ENCODE peak calls at places on chromosomes 13 and 19, in five cellular contexts. B is uterus, R is GM12878, W is upper lobe of right lung, O is astrocyte. L is an unnamed sample.

GRCh38 chr19:14556662-14557188 is 15.1 kb downstream of the NDUFB7 start:
- DNase-seq in O (peak), B (peak), W (peak), R (no peak), L (peak)

GRCh38 chr13:74253161-74253560 is 119.0 kb upstream of the KLF12 start:
- DNase-seq in R (no peak), B (no peak), W (no peak), O (no peak), L (no peak)

GRCh38 chr13:94390881-94391280 is 88.6 kb downstream of the DCT start:
- DNase-seq in R (no peak), B (no peak), O (peak), W (no peak), L (no peak)

GRCh38 chr19:40502647-40503046 is 35.8 kb downstream of the SPTBN4 start:
- DNase-seq in R (no peak), O (no peak), W (no peak), B (no peak), L (no peak)

GRCh38 chr13:50712882-50713281 is 130.6 kb downstream of the DLEU7 start:
- DNase-seq in R (no peak), B (no peak), O (no peak), W (no peak), L (no peak)

GRCh38 chr13:63421113-63421512 is 2005.5 kb upstream of the PCDH20 start:
- DNase-seq in B (no peak), R (no peak), O (no peak), W (no peak), L (no peak)

GRCh38 chr13:43383488-43384165 is 360.2 kb downstream of the DNAJC15 start:
- DNase-seq in R (no peak), B (no peak), O (no peak), W (no peak), L (no peak)

GRCh38 chr19:34744896-34745690 is 11.1 kb downstream of the ZNF181 start:
- DNase-seq in O (no peak), R (no peak), W (no peak), B (no peak), L (no peak)

GRCh38 chr19:47272448-47273312 is 2.0 kb upstream of the INAFM1 start:
- DNase-seq in W (peak), B (no peak), R (no peak), O (peak), L (peak)

GRCh38 chr19:14361824-14362223 is 19.4 kb upstream of the ADGRE5 start:
- DNase-seq in B (no peak), W (no peak), O (no peak), R (no peak), L (no peak)

GRCh38 chr13:21242236-21242635 is 65.8 kb downstream of the MRPL57 start:
- DNase-seq in W (no peak), B (no peak), R (no peak), O (no peak), L (no peak)

GRCh38 chr13:50699874-50700663 is 143.4 kb downstream of the DLEU7 start:
- DNase-seq in O (peak), R (no peak), B (no peak), W (no peak), L (no peak)

GRCh38 chr19:54674021-54674617 is 11.3 kb downstream of the LILRB4 start:
- DNase-seq in R (no peak), W (no peak), B (no peak), O (no peak), L (no peak)

GRCh38 chr19:30228726-30229523 is 143.3 kb upstream of the ZNF536 start:
- DNase-seq in B (no peak), O (no peak), W (no peak), R (no peak), L (no peak)

GRCh38 chr19:33404506-33404905 is 31.0 kb downstream of the CEBPG start:
- DNase-seq in B (no peak), W (no peak), O (no peak), R (no peak), L (no peak)

GRCh38 chr19:532578-533484 is 1.3 kb downstream of the CDC34 start:
- DNase-seq in O (peak), R (no peak), B (peak), W (peak), L (peak)

GRCh38 chr13:39776439-39776838 is 121.0 kb downstream of the COG6 start:
- DNase-seq in O (peak), W (no peak), R (no peak), B (no peak), L (no peak)

GRCh38 chr13:48749144-48749543 is 95.4 kb downstream of the CYSLTR2 start:
- DNase-seq in O (peak), R (no peak), B (no peak), W (no peak), L (no peak)

GRCh38 chr19:6551091-6551490 is 20.3 kb downstream of the TNFSF9 start:
- DNase-seq in W (no peak), R (no peak), O (no peak), B (no peak), L (no peak)

GRCh38 chr19:31356587-31357314 is 7.5 kb upstream of the TSHZ3 start:
- DNase-seq in B (no peak), O (no peak), R (no peak), W (peak), L (no peak)

GRCh38 chr19:52007805-52008557 is at the start of gene ZNF615:
- DNase-seq in R (peak), B (peak), O (peak), W (peak), L (peak)

GRCh38 chr19:52010674-52011073 is 2.7 kb upstream of the ZNF615 start:
- DNase-seq in R (no peak), B (no peak), O (no peak), W (no peak), L (no peak)

GRCh38 chr19:52007436-52007804 is 591 bp downstream of the ZNF615 start:
- DNase-seq in W (no peak), R (no peak), B (no peak), O (no peak), L (no peak)
- H3K27ac ChIP-seq in W (peak), R (peak), B (peak), O (peak), L (peak)

DNA sequence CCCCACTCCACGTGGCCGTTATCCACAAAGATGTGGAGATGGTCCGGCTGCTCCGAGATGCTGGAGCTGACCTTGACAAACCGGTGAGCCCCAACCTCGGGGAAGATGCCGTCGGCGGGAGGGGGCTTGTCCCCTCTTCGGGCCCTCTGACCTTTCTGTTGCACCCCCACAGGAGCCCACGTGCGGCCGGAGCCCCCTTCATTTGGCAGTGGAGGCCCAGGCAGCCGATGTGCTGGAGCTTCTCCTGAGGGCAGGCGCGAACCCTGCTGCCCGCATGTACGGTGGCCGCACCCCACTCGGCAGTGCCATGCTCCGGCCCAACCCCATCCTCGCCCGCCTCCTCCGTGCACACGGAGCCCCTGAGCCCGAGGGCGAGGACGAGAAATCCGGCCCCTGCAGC is 4.8 kb downstream of the CCER2 start:
- DNase-seq in B (no peak), R (no peak), W (no peak), O (no peak), L (no peak)
- H3K27ac ChIP-seq in B (no peak), R (no peak), W (no peak), O (no peak), L (no peak)

GRCh38 chr19:18340237-18340989 is at the start of gene PGPEP1:
- DNase-seq in R (no peak), W (peak), B (peak), O (peak), L (peak)
- H3K27ac ChIP-seq in R (peak), W (peak), B (peak), O (no peak), L (peak)

DNA sequence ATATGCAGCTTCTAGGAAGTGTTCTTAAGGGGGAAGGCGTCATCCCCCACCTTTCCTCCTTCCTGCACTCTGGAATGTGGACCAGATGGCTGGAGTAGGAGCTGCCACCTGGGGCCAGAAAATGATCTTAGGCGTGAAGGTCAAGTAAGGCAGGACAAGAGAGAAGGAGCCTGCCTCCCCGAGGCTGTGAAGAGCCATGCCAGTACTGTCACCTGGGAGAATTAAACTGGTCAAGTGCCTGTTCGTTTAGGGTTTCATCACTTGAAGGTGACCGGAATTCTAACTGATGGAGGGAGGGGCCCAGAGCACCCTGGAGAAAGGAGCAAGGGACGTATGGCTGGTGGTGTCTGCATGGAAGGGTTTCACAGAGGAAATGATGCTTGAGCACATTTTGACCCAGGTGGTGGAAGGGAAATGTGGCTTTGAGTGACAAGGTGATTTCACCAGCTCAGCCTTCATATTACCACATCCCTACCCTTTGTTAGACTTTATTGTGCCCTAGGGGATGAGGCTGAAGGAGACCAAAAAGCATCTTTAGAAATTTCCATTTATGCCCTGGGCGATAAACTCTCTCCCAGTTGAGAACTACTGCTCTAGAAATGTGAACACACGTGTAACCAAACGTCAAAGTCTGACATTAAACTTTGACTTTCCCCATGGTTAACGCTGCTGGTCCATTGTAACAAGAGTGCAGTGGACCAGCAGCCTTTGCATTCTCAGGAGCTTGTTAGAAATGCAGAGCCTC is 37.5 kb downstream of the PPP2R1A start:
- DNase-seq in B (no peak), W (no peak), R (no peak), O (no peak), L (no peak)
- H3K27ac ChIP-seq in B (no peak), W (no peak), R (no peak), O (no peak), L (no peak)

GRCh38 chr13:40970803-40971202 is 48.3 kb downstream of the ELF1 start:
- DNase-seq in R (no peak), B (no peak), W (no peak), O (no peak), L (no peak)

GRCh38 chr13:40966298-40966697 is 52.8 kb downstream of the ELF1 start:
- DNase-seq in W (no peak), B (no peak), O (no peak), R (no peak), L (no peak)

GRCh38 chr13:40971321-40971720 is 47.8 kb downstream of the ELF1 start:
- DNase-seq in R (no peak), O (no peak), W (no peak), B (no peak), L (no peak)

GRCh38 chr13:40968416-40969000 is 50.6 kb downstream of the ELF1 start:
- DNase-seq in O (no peak), R (no peak), B (no peak), W (no peak), L (no peak)

DNA sequence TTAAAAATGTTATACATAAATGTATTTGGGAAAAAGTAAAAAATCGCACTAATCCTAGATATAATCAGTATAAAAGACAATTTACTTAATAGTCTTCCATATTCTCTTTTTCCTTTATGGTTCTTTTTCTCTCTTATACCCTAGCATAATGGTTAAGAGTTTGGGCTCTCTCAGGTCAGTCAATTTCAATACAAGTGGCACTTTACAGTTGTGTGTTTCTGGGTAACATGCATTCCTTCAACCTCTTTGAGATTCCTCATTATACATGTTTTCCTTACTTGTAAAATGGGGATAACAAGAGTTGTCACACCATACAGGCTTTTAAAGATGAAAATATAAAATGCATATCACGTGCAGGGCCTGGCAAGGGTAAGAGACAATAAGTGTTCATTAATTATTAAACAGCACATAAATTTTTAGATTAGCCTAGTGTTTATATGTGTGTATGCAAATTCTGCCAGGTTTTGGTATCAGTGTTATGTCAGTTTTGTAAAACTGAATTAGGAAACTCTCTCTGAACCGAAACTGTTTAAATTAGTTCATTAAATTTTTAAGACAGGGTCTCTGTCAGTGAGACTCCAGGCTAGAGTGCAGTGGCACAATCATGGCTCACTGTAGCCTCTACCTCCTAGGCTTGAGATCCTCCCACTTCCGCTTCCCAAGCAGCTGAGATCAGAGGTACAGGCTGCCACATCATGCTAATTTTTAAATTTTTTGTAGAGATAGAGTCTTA is 49.8 kb downstream of the ELF1 start:
- DNase-seq in W (no peak), O (no peak), B (no peak), R (no peak), L (no peak)
- H3K27ac ChIP-seq in W (no peak), O (no peak), B (no peak), R (peak), L (no peak)

DNA sequence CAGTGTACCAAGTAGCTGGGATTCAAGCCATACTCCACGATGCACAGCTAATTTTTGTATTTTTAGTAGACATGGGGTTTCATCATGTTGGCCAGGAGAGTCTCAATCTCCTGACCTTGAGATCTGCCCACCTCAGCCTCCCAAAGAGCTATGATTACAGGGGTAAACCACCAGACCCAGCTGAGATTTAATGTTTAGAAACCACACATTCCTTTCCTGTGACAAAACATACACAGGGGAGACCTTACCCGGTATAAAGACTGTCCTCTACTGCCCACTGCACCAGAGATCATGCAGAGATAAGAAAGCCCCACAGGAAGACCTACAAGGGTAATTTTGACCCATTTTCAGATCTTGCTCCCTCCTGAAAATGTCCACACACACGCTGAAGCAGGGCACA is 22.8 kb upstream of the ZNF83 start:
- DNase-seq in B (no peak), R (no peak), W (no peak), O (peak), L (no peak)
- H3K27ac ChIP-seq in B (no peak), R (no peak), W (no peak), O (no peak), L (no peak)

DNA sequence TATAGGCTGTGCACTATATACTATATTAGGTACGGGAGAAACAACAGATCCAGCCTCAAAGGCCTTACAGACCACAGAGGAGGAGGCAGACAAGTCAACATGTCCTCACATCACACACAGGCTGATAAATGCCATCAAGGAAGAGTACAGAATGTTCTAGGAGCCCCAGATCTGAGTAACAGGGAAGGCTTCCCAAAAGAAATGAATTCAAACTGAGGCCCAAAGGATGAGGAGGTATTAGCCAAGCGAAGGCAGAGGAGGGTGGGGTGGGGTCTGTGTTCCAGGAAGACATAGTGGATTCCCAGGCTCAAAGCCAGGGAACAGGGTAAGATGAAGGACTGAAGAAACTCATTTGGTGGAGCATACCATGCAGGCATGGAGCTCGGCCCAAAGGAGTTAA is 55.1 kb downstream of the RXFP2 start:
- DNase-seq in R (no peak), W (no peak), B (no peak), O (no peak), L (no peak)
- H3K27ac ChIP-seq in R (no peak), W (no peak), B (no peak), O (no peak), L (no peak)

DNA sequence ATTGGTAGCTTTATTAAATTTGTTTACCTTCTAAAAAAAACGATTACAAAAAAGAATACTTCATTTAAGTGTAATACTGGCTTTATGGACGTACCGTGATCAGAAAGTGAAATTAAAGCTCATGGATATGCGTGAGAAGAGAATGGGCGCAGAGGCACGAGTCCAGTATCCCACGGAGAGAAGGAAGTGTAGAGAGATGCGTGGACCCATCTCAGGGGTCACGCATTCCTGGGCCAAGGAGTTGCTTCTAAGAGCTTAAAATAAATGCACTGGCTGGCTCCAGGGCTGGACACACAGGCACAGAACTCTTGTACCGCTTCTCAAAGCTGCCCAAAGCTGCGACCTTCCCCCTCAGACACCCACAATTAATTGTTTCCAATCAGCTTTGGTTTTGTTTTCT is 8.7 kb upstream of the SPC24 start:
- DNase-seq in O (no peak), B (no peak), R (no peak), W (no peak), L (no peak)
- H3K27ac ChIP-seq in O (no peak), B (peak), R (no peak), W (peak), L (no peak)

GRCh38 chr13:99354371-99354951 is 47.3 kb upstream of the GPR183 start:
- DNase-seq in W (no peak), R (peak), B (no peak), O (no peak), L (no peak)

GRCh38 chr13:99350191-99350590 is 43.0 kb upstream of the GPR183 start:
- DNase-seq in B (no peak), W (no peak), R (no peak), O (no peak), L (no peak)

GRCh38 chr13:99353836-99354235 is 46.6 kb upstream of the GPR183 start:
- DNase-seq in B (no peak), R (no peak), O (peak), W (no peak), L (no peak)

GRCh38 chr13:99351772-99352171 is 44.6 kb upstream of the GPR183 start:
- DNase-seq in O (no peak), R (no peak), W (no peak), B (no peak), L (no peak)

DNA sequence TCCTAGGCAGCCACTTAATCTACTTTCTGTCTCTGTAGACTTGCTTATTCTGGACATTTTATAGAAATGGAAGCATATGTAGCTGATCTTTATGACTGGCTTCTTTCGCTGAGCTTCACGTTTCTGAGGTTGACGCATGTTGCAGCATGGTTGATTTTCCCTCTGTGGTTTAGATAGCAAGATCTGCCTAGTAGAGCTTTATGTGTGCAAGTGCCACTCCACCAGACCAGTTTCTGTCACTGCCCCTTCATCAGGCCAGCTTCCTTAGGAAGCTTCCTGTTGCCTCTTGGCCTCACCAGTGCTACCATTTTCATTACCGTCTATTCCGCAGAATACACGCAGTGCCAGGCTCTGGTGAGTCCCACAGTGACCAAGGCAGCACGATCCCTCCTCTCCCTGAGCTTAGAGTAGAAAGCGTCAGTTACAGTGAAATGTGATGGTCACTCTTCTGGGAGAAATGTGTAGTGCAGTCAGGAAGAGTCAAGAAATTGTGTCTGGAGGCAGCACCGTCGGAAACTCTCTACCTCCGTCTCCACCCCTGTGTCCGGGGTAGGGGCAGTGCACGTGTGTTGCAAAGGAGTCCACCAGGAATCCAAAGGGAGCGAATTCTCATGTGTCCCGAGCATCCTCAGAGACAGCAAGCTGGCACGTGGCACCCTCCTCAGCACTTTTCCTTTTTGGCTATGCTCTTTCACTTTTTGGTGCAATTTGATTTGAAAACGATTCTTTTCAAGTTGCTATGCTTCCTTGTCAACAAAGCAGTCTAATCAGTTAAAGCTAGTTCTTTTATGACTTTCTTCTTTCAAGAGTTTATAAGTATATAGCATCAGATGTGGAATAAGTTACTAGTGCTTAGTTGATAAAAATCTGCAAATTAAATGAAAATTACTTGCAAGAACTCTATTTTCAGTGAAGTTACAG is 45.4 kb upstream of the GPR183 start:
- DNase-seq in O (no peak), R (no peak), B (no peak), W (no peak), L (no peak)
- H3K27ac ChIP-seq in O (no peak), R (no peak), B (no peak), W (no peak), L (no peak)